ENCODE peak calls at places on chromosomes 5 and 9, in four cellular contexts. B is heart left ventricle, P is endothelial cell, H is upper lobe of right lung. L is an unnamed sample.

GRCh38 chr5:179795049-179795862 is 1.5 kb downstream of the LTC4S start:
- DNase-seq in B (no peak), P (no peak), H (peak), L (no peak)

GRCh38 chr5:36156619-36157018 is 4.7 kb downstream of the SKP2 start:
- DNase-seq in B (no peak), P (no peak), H (no peak), L (no peak)

GRCh38 chr9:133347515-133347984 is 381 bp downstream of the MED22 start:
- DNase-seq in B (no peak), P (peak), H (peak), L (peak)

GRCh38 chr5:170275376-170275994 is 22.1 kb downstream of the LCP2 start:
- DNase-seq in B (no peak), P (no peak), H (no peak), L (no peak)

GRCh38 chr9:133956520-133957076 is 35.5 kb downstream of the VAV2 start:
- DNase-seq in B (peak), P (peak), H (no peak), L (no peak)

GRCh38 chr5:28862137-28862859 is 1823.9 kb upstream of the CDH9 start:
- DNase-seq in B (peak), P (no peak), H (no peak), L (no peak)

GRCh38 chr5:15074651-15075050 is 203.1 kb upstream of the ANKH start:
- DNase-seq in B (no peak), P (no peak), H (no peak), L (no peak)

GRCh38 chr9:128877852-128878251 is 3.9 kb downstream of the KYAT1 start:
- DNase-seq in B (no peak), P (no peak), H (no peak), L (no peak)

GRCh38 chr9:129309041-129309430 is 131.0 kb upstream of the IER5L start:
- DNase-seq in B (no peak), P (no peak), H (peak), L (no peak)

GRCh38 chr5:95422842-95423241 is 31.7 kb downstream of the FAM81B start:
- DNase-seq in B (no peak), P (no peak), H (no peak), L (no peak)

GRCh38 chr9:33921967-33922895 is 105.3 kb downstream of the UBE2R2 start:
- DNase-seq in B (no peak), P (peak), H (no peak), L (no peak)

GRCh38 chr5:111859031-111859430 is 102.0 kb upstream of the NREP start:
- DNase-seq in B (no peak), P (no peak), H (no peak), L (no peak)

GRCh38 chr5:168596927-168597326 is 17.8 kb upstream of the PANK3 start:
- DNase-seq in B (no peak), P (no peak), H (no peak), L (no peak)

GRCh38 chr5:125848746-125849145 is 574.5 kb upstream of the GRAMD2B start:
- DNase-seq in B (no peak), P (no peak), H (no peak), L (no peak)

GRCh38 chr9:100317706-100318105 is 35.0 kb downstream of the TEX10 start:
- DNase-seq in B (no peak), P (no peak), H (no peak), L (no peak)

GRCh38 chr5:174735498-174736350 is 11.3 kb downstream of the MSX2 start:
- DNase-seq in B (no peak), P (no peak), H (no peak), L (no peak)

GRCh38 chr9:99011161-99011709 is 67.5 kb downstream of the COL15A1 start:
- DNase-seq in B (no peak), P (no peak), H (no peak), L (no peak)

GRCh38 chr9:99015448-99015847 is 71.7 kb downstream of the COL15A1 start:
- DNase-seq in B (no peak), P (no peak), H (no peak), L (no peak)

GRCh38 chr9:99013550-99013949 is 69.8 kb downstream of the COL15A1 start:
- DNase-seq in B (no peak), P (no peak), H (no peak), L (no peak)

GRCh38 chr9:99015890-99016289 is 72.2 kb downstream of the COL15A1 start:
- DNase-seq in B (no peak), P (no peak), H (no peak), L (no peak)

DNA sequence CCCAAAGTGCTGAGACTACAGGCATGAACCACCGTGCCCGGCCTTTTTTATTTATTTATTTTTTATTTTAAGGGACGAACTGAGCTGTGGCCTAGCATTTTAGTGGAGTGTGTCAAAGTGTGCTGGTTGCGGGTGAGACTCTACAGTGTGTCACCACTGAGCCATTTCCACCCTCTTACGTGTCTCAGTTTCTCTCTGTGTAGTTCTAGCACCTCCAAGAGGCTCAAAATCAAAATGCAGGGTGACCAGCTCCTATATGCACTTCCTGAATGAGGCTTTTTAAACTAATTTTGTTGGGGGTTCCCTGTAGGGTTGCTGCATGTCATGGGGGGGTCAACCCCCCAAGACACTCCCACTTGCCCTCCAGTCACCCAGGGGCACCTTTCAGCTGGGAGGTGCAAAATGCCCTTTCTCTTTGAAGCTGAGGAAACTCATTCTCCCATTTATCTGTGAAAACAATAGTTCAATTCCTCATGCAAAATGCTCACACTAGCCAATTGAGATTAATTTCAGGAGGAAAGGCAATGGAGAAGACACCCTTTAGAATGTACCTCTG is 69.3 kb downstream of the COL15A1 start:
- DNase-seq in B (no peak), P (no peak), H (no peak), L (no peak)
- TF ChIP-seq CTCF in B (peak), P (no peak), H (peak), L (no peak)

GRCh38 chr5:6822068-6822467 is 108.8 kb downstream of the TENT4A start:
- DNase-seq in B (no peak), P (no peak), H (no peak), L (no peak)

GRCh38 chr5:6818594-6819512 is 105.6 kb downstream of the TENT4A start:
- DNase-seq in B (no peak), P (no peak), H (no peak), L (no peak)

GRCh38 chr5:6822556-6823343 is 109.5 kb downstream of the TENT4A start:
- DNase-seq in B (no peak), P (no peak), H (no peak), L (no peak)

GRCh38 chr5:6820851-6821479 is 107.7 kb downstream of the TENT4A start:
- DNase-seq in B (no peak), P (peak), H (no peak), L (peak)

GRCh38 chr5:6819521-6819920 is 106.3 kb downstream of the TENT4A start:
- DNase-seq in B (no peak), P (no peak), H (no peak), L (no peak)
- TF ChIP-seq CTCF in B (no peak), P (no peak), H (no peak), L (peak)

GRCh38 chr5:143078971-143079370 is 308.8 kb downstream of the ARHGAP26 start:
- DNase-seq in B (no peak), P (no peak), H (no peak), L (no peak)

GRCh38 chr5:143080407-143080806 is 310.2 kb downstream of the ARHGAP26 start:
- DNase-seq in B (no peak), P (no peak), H (no peak), L (no peak)

GRCh38 chr5:143083006-143083405 is 312.8 kb downstream of the ARHGAP26 start:
- DNase-seq in B (no peak), P (no peak), H (no peak), L (no peak)

GRCh38 chr5:143078321-143078720 is 308.1 kb downstream of the ARHGAP26 start:
- DNase-seq in B (no peak), P (no peak), H (no peak), L (no peak)

DNA sequence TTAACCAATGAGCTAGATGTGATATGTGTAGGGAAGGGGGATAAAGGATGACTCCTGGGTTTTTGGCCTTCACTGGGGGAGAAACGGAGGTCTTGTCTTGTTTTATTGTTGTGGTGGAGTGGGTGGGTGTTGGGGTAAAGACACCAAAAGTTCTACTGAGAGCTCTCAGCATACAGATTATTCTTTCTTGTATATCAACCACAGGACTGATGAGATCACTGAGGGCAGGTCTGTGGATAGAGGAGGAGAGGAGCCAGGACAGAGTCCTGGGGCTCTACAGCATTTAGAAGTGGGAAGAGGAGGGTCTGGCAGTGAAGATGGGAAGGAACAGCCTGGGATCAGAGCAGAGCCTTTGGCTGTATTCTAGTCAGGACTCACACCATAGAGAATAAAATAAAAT is 310.8 kb downstream of the ARHGAP26 start:
- DNase-seq in B (no peak), P (no peak), H (no peak), L (no peak)
- TF ChIP-seq CTCF in B (no peak), P (no peak), H (no peak), L (no peak)

DNA sequence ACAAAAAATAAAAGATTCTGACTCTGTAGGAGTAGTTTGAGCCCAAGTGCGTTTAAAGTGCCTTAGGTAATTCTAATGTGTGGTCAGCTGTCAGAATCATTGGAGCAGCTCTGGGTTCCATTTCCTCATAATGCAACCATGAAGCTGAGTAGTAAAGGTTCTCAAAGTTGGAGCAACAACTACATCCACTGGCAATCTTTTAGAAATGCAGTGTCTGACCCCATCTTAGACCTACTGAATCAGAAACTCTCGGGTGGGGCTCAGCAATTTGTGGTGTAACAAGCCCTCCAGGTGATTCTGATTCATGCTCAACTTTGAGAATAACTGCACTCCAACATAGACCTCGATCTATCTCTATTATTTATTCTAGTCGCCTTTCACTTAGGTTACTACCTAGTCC is 7.6 kb upstream of the ALDH1A1 start:
- DNase-seq in B (no peak), P (no peak), H (no peak), L (no peak)
- TF ChIP-seq CTCF in B (no peak), P (no peak), H (peak), L (no peak)

DNA sequence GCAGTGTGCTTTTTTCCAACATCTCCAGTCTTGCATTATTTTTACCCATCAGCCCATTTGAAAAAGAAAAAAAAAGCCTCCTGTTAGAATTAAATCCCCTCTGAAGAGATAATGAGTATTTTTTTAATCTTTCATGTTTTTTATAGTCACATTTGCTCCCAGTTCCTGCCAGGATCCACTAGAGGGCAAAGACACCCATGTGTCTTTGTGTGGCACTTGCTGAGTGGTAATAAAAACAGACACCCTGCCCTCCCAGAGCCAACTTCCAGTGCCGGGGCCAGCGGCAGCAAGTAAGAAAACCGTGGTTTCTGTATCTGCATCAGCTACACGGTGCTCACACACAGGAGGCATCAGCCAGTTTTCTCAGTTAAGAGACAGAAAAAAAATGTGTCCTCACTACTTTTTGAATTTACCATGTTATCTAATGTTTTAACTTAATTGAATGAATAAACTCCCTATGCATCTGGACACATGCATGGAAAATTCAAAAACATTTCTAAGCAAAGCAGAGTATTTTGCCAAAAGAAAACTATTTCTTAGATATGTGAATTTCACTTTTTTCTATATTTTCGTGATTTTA is 70.2 kb upstream of the PLEKHG4B start:
- DNase-seq in B (no peak), P (no peak), H (no peak), L (no peak)
- TF ChIP-seq CTCF in B (peak), P (no peak), H (no peak), L (peak)

GRCh38 chr5:65760504-65761275 is 38.7 kb downstream of the NLN start:
- DNase-seq in B (no peak), P (no peak), H (no peak), L (no peak)
- TF ChIP-seq CTCF in B (peak), P (no peak), H (peak), L (no peak)

L was measured in neural crest cell.